ENCODE peak calls at places on chromosomes 1 and 21, in ten cellular contexts. F is DND-41; X is left ventricle myocardium inferior; Q is MM.1S; H is NT2/D1; N is CD4-positive, CD25-positive, alpha-beta regulatory T cell; P is hepatocyte; W is AG04450; S is epithelial cell of esophagus; A is GM12865. Z is an unnamed sample.

GRCh38 chr1:55716610-55717009 is 501.4 kb upstream of the USP24 start:
- DNase-seq in N (no peak), H (no peak), W (no peak), A (no peak), S (no peak), Q (peak), P (no peak), X (no peak), F (no peak), Z (no peak)

GRCh38 chr21:39094847-39095525 is 88.3 kb downstream of the PSMG1 start:
- DNase-seq in N (no peak), X (no peak), Q (no peak), A (no peak), S (no peak), H (no peak), F (no peak), W (peak), P (peak), Z (no peak)

GRCh38 chr1:200861937-200862647 is 10.7 kb upstream of the GPR25 start:
- DNase-seq in S (no peak), X (no peak), Q (peak), H (no peak), F (no peak), P (no peak), A (peak), N (peak), W (no peak), Z (no peak)

GRCh38 chr1:230643887-230644286 is 1.6 kb downstream of the COG2 start:
- DNase-seq in P (peak), A (peak), N (no peak), W (peak), H (no peak), Q (peak), F (no peak), S (peak), X (no peak), Z (peak)

GRCh38 chr21:32335601-32336575 is 37.2 kb downstream of the MRAP start:
- DNase-seq in H (no peak), N (no peak), F (no peak), P (no peak), W (no peak), A (no peak), X (no peak), S (no peak), Q (no peak), Z (no peak)

GRCh38 chr21:42732033-42732410 is 78.6 kb downstream of the PDE9A start:
- DNase-seq in P (no peak), H (no peak), N (no peak), W (no peak), F (no peak), S (no peak), X (no peak), A (no peak), Q (no peak), Z (no peak)

GRCh38 chr1:192474080-192474683 is 101.4 kb upstream of the RGS1 start:
- DNase-seq in N (peak), W (no peak), X (no peak), H (peak), Q (peak), S (peak), P (peak), F (no peak), A (peak), Z (peak)

GRCh38 chr1:9385801-9386573 is 93.3 kb downstream of the SPSB1 start:
- DNase-seq in A (peak), P (no peak), W (no peak), N (peak), S (no peak), X (no peak), F (no peak), Q (no peak), H (no peak), Z (no peak)

GRCh38 chr1:154886281-154887036 is 16.4 kb upstream of the KCNN3 start:
- DNase-seq in S (no peak), F (no peak), W (no peak), H (no peak), A (peak), N (peak), X (no peak), Q (peak), P (peak), Z (no peak)

GRCh38 chr1:117712598-117712997 is 106.8 kb downstream of the TENT5C start:
- DNase-seq in S (no peak), F (no peak), W (no peak), X (no peak), H (no peak), Q (no peak), P (no peak), A (no peak), N (no peak), Z (no peak)

GRCh38 chr1:117565745-117566455 is 39.9 kb upstream of the TENT5C start:
- DNase-seq in H (no peak), P (no peak), Q (no peak), S (no peak), F (no peak), A (no peak), X (no peak), N (no peak), W (no peak), Z (no peak)

GRCh38 chr1:227411066-227411465 is 92.8 kb upstream of the CDC42BPA start:
- DNase-seq in P (no peak), H (no peak), A (no peak), W (no peak), F (no peak), Q (no peak), S (peak), X (no peak), N (no peak), Z (no peak)

GRCh38 chr1:99808391-99809115 is 41.6 kb upstream of the AGL start:
- DNase-seq in N (peak), W (peak), H (peak), S (peak), F (peak), P (peak), A (peak), X (no peak), Q (peak), Z (peak)

GRCh38 chr1:64890699-64891439 is 75.5 kb downstream of the JAK1 start:
- DNase-seq in F (no peak), A (no peak), P (no peak), X (no peak), N (no peak), S (no peak), Q (no peak), W (no peak), H (no peak), Z (no peak)

GRCh38 chr1:25814688-25815087 is 5.1 kb upstream of the MTFR1L start:
- DNase-seq in N (no peak), W (no peak), X (no peak), F (no peak), H (no peak), Q (no peak), A (no peak), P (no peak), S (no peak), Z (no peak)

GRCh38 chr21:42288962-42289361 is 26.2 kb downstream of the TFF3 start:
- DNase-seq in W (no peak), H (no peak), S (no peak), Q (no peak), F (no peak), P (no peak), A (no peak), X (no peak), N (no peak), Z (no peak)

GRCh38 chr1:109989656-109990653 is 5.4 kb downstream of the AHCYL1 start:
- DNase-seq in A (no peak), F (no peak), S (no peak), W (no peak), P (no peak), H (no peak), N (no peak), Q (no peak), X (no peak), Z (peak)

GRCh38 chr1:38677756-38678155 is 181.8 kb downstream of the RRAGC start:
- DNase-seq in H (no peak), A (no peak), X (no peak), W (no peak), S (no peak), F (no peak), P (no peak), Q (no peak), N (no peak), Z (no peak)

GRCh38 chr1:156433032-156433431 is 64.0 kb downstream of the RHBG start:
- DNase-seq in S (no peak), W (no peak), X (no peak), F (no peak), A (no peak), P (no peak), N (no peak), H (no peak), Q (no peak), Z (no peak)

GRCh38 chr1:57163789-57164188 is 198.0 kb upstream of the C8B start:
- DNase-seq in Q (no peak), W (no peak), N (no peak), X (no peak), H (no peak), F (no peak), A (no peak), S (no peak), P (no peak), Z (no peak)

GRCh38 chr21:44941567-44941966 is 1.7 kb downstream of the SLX9 start:
- DNase-seq in X (no peak), F (no peak), N (no peak), W (no peak), A (no peak), P (no peak), S (no peak), H (no peak), Q (no peak), Z (no peak)

GRCh38 chr21:45539046-45539795 is 3.0 kb downstream of the SLC19A1 start:
- DNase-seq in N (no peak), P (no peak), A (no peak), H (no peak), F (no peak), Q (no peak), X (peak), W (no peak), S (no peak), Z (no peak)

GRCh38 chr1:72137665-72138064 is 144.7 kb downstream of the NEGR1 start:
- DNase-seq in S (no peak), F (no peak), A (no peak), N (no peak), Q (no peak), W (no peak), H (no peak), X (no peak), P (no peak), Z (no peak)

GRCh38 chr1:18977428-18977827 is 21.0 kb upstream of the IFFO2 start:
- DNase-seq in X (no peak), N (no peak), S (no peak), H (no peak), F (no peak), P (no peak), W (no peak), A (no peak), Q (no peak), Z (no peak)

GRCh38 chr1:177561436-177561835 is 390.7 kb downstream of the BRINP2 start:
- DNase-seq in A (no peak), W (no peak), H (no peak), P (no peak), S (no peak), N (no peak), Q (peak), X (no peak), F (no peak), Z (no peak)

GRCh38 chr1:180182721-180183311 is 28.1 kb downstream of the QSOX1 start:
- DNase-seq in H (no peak), S (no peak), W (no peak), N (no peak), P (no peak), A (no peak), X (no peak), Q (no peak), F (no peak), Z (no peak)

GRCh38 chr1:156102634-156103511 is 11.6 kb upstream of the LMNA start:
- DNase-seq in N (no peak), P (no peak), F (no peak), S (no peak), H (no peak), A (no peak), Q (no peak), X (no peak), W (no peak), Z (no peak)

GRCh38 chr1:228830954-228831481 is 95.7 kb downstream of the RHOU start:
- DNase-seq in X (no peak), Q (no peak), N (peak), S (peak), P (peak), H (no peak), W (peak), F (no peak), A (peak), Z (no peak)

GRCh38 chr1:37502104-37502503 is 12.5 kb downstream of the MEAF6 start:
- DNase-seq in A (no peak), H (no peak), P (no peak), S (no peak), Q (no peak), N (no peak), W (no peak), F (no peak), X (no peak), Z (no peak)
- H3K4me3 ChIP-seq in A (no peak), H (no peak), P (no peak), S (no peak), Q (no peak), N (no peak), W (no peak), F (no peak), X (no peak), Z (no peak)

DNA sequence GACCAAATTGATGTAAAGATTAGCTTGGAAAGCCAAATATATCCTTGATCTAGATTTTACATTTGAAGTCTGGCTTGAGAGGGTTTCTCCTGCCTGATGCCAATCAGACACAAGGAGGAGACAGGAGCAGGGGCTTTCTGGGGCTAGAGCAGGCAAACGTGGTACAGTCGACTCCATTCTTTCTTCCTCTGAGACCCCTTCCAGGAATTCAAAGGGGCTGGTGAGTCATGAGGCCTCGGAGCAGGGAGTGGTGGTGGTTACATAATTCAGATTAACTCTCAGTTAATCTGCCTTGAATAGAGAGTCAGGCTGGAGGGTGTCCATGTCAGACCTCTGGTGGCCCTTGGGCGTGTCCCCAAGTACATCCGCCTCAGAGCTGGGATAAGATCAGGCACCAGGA is 4.8 kb downstream of the AJAP1 start:
- DNase-seq in W (no peak), X (no peak), F (no peak), N (no peak), A (no peak), Q (no peak), S (no peak), P (no peak), H (no peak), Z (no peak)
- H3K4me3 ChIP-seq in W (no peak), X (no peak), F (no peak), N (no peak), A (no peak), Q (no peak), S (no peak), P (no peak), H (no peak), Z (no peak)

GRCh38 chr1:51514733-51515132 is 4.3 kb downstream of the EPS15 start:
- DNase-seq in S (no peak), X (no peak), H (no peak), P (no peak), W (no peak), A (no peak), N (no peak), F (no peak), Q (no peak), Z (no peak)
- H3K4me3 ChIP-seq in S (no peak), X (peak), H (no peak), P (no peak), W (no peak), A (peak), N (peak), F (no peak), Q (peak), Z (peak)

GRCh38 chr1:183778006-183778405 is 26.9 kb upstream of the RGL1 start:
- DNase-seq in N (no peak), X (no peak), S (no peak), H (no peak), W (no peak), Q (no peak), A (no peak), F (no peak), P (peak), Z (no peak)

GRCh38 chr1:183778568-183779433 is 26.1 kb upstream of the RGL1 start:
- DNase-seq in F (no peak), S (no peak), W (no peak), Q (no peak), A (no peak), N (no peak), H (no peak), X (peak), P (no peak), Z (no peak)

GRCh38 chr1:183774938-183775337 is 30.0 kb upstream of the RGL1 start:
- DNase-seq in F (no peak), P (no peak), S (no peak), N (no peak), X (no peak), A (no peak), Q (no peak), H (no peak), W (no peak), Z (no peak)

GRCh38 chr1:183776731-183777130 is 28.2 kb upstream of the RGL1 start:
- DNase-seq in A (no peak), Q (no peak), X (no peak), N (no peak), S (no peak), P (no peak), W (no peak), F (no peak), H (no peak), Z (no peak)

DNA sequence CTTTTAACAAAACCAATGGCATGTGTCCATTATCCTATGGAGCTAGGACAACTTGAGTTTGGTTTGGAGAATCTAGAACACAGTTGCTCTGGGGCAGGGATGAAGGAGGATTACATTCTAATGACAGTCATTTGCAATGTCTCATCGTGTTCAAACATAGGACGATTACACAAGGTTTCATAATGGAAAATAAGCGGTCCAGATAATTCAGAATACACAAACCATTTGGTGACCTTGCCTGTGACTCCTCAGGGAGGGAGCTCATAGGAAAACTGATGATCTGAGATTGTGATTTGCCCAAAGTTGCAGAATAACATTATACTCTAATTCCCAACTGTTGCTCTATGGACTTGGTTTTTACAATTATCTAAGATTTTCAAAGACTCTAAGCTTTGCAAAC is 27.6 kb upstream of the RGL1 start:
- DNase-seq in N (no peak), H (no peak), Q (no peak), F (no peak), S (no peak), W (no peak), A (no peak), X (no peak), P (no peak), Z (no peak)
- H3K4me3 ChIP-seq in N (no peak), H (no peak), Q (no peak), F (no peak), S (no peak), W (no peak), A (no peak), X (no peak), P (no peak), Z (no peak)